ENCODE peak calls at places on chromosomes 16 and 17, in five cellular contexts. One of them, this sample, is unnamed.
A peak's percentile ranks its signal among the peaks of the same experiment; 100 is the strongest.

GRCh38 chr17:7208754-7209460 is 10.7 kb downstream of the DLG4 start:
- DNase-seq in GM12878: no peak
- DNase-seq in K562: no peak
- DNase-seq in H1: no peak
- DNase-seq in HCT116: no peak
- DNase-seq in this sample: no peak

GRCh38 chr17:78322858-78323455 is 36.9 kb downstream of the SOCS3 start:
- DNase-seq in GM12878: no peak
- DNase-seq in K562: no peak
- DNase-seq in H1: no peak
- DNase-seq in HCT116: no peak
- DNase-seq in this sample: no peak

GRCh38 chr17:76872221-76872873 is 4.1 kb downstream of the MGAT5B start:
- DNase-seq in GM12878: no peak
- DNase-seq in K562: peak; percentile 29
- DNase-seq in H1: no peak
- DNase-seq in HCT116: peak; percentile 81
- DNase-seq in this sample: peak; percentile 72

GRCh38 chr17:70093163-70093562 is 18.1 kb downstream of the KCNJ16 start:
- DNase-seq in GM12878: no peak
- DNase-seq in K562: no peak
- DNase-seq in H1: no peak
- DNase-seq in HCT116: no peak
- DNase-seq in this sample: no peak

GRCh38 chr17:7476474-7476873 is 3.0 kb downstream of the ZBTB4 start:
- DNase-seq in GM12878: no peak
- DNase-seq in K562: peak; percentile 20
- DNase-seq in H1: no peak
- DNase-seq in HCT116: no peak
- DNase-seq in this sample: peak; percentile 63

GRCh38 chr17:77877019-77877418 is 81.5 kb upstream of the TNRC6C start:
- DNase-seq in GM12878: no peak
- DNase-seq in K562: no peak
- DNase-seq in H1: no peak
- DNase-seq in HCT116: no peak
- DNase-seq in this sample: no peak

GRCh38 chr16:70712359-70712758 is 26.5 kb upstream of the MTSS2 start:
- DNase-seq in GM12878: no peak
- DNase-seq in K562: no peak
- DNase-seq in H1: no peak
- DNase-seq in HCT116: no peak
- DNase-seq in this sample: no peak

GRCh38 chr17:5667871-5668270 is 83.6 kb upstream of the NLRP1 start:
- DNase-seq in GM12878: no peak
- DNase-seq in K562: no peak
- DNase-seq in H1: no peak
- DNase-seq in HCT116: peak; percentile 19
- DNase-seq in this sample: no peak

GRCh38 chr17:19996502-19996901 is 12.7 kb upstream of the SPECC1 start:
- DNase-seq in GM12878: no peak
- DNase-seq in K562: no peak
- DNase-seq in H1: no peak
- DNase-seq in HCT116: no peak
- DNase-seq in this sample: no peak

GRCh38 chr17:45223541-45224528 is 2.1 kb downstream of the FMNL1 start:
- DNase-seq in GM12878: no peak
- DNase-seq in K562: no peak
- DNase-seq in H1: no peak
- DNase-seq in HCT116: no peak
- DNase-seq in this sample: no peak

GRCh38 chr17:40530531-40530987 is 29.1 kb upstream of the TNS4 start:
- DNase-seq in GM12878: no peak
- DNase-seq in K562: no peak
- DNase-seq in H1: no peak
- DNase-seq in HCT116: no peak
- DNase-seq in this sample: no peak

GRCh38 chr16:52537463-52537862 is 9.5 kb downstream of the TOX3 start:
- DNase-seq in GM12878: no peak
- DNase-seq in K562: no peak
- DNase-seq in H1: no peak
- DNase-seq in HCT116: no peak
- DNase-seq in this sample: no peak

GRCh38 chr16:63684702-63685101 is 1437.2 kb downstream of the CDH11 start:
- DNase-seq in GM12878: no peak
- DNase-seq in K562: no peak
- DNase-seq in H1: no peak
- DNase-seq in HCT116: no peak
- DNase-seq in this sample: no peak

GRCh38 chr16:51898872-51899271 is 648.1 kb downstream of the TOX3 start:
- DNase-seq in GM12878: no peak
- DNase-seq in K562: no peak
- DNase-seq in H1: no peak
- DNase-seq in HCT116: no peak
- DNase-seq in this sample: no peak

GRCh38 chr16:48524348-48525200 is 85.4 kb downstream of the N4BP1 start:
- DNase-seq in GM12878: no peak
- DNase-seq in K562: no peak
- DNase-seq in H1: no peak
- DNase-seq in HCT116: no peak
- DNase-seq in this sample: no peak

GRCh38 chr16:47018223-47018891 is 44.9 kb upstream of the DNAJA2 start:
- DNase-seq in GM12878: peak; percentile 98
- DNase-seq in K562: peak; percentile 61
- DNase-seq in H1: no peak
- DNase-seq in HCT116: peak; percentile 71
- DNase-seq in this sample: peak; percentile 13

GRCh38 chr16:56614549-56614991 is 6.2 kb downstream of the MT2A start:
- DNase-seq in GM12878: no peak
- DNase-seq in K562: no peak
- DNase-seq in H1: no peak
- DNase-seq in HCT116: no peak
- DNase-seq in this sample: peak; percentile 57

GRCh38 chr17:62760059-62760887 is 47.8 kb downstream of the MARCHF10 start:
- DNase-seq in GM12878: no peak
- DNase-seq in K562: no peak
- DNase-seq in H1: no peak
- DNase-seq in HCT116: no peak
- DNase-seq in this sample: peak; percentile 69

GRCh38 chr16:85798901-85799496 is 345 bp downstream of the EMC8 start:
- DNase-seq in GM12878: no peak
- DNase-seq in K562: peak; percentile 72
- DNase-seq in H1: no peak
- DNase-seq in HCT116: no peak
- DNase-seq in this sample: peak; percentile 52

GRCh38 chr17:61648587-61648986 is 57.6 kb upstream of the NACA2 start:
- DNase-seq in GM12878: no peak
- DNase-seq in K562: no peak
- DNase-seq in H1: no peak
- DNase-seq in HCT116: no peak
- DNase-seq in this sample: no peak

GRCh38 chr17:80477647-80478478 is 1.5 kb upstream of the NPTX1 start:
- DNase-seq in GM12878: no peak
- DNase-seq in K562: peak; percentile 60
- DNase-seq in H1: no peak
- DNase-seq in HCT116: no peak
- DNase-seq in this sample: peak; percentile 21

DNA sequence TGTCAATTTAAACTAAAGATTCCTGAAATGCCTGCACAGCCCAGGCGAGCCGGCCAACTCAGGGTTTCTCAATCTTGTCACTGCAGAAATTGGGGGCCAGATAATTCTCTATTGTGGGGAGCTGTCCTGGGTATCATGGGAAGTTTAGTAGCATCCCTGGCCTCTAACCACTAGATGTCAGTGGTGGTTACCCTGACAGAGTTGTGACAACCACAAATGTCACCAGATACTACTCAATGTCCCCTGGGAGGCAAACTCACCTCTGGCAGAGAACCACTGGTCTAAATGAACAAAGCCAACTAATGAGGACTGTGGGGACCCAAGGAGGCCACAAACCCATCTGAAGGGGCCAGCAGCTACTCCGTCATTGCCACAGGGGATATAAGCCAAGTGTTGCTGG is 90.9 kb downstream of the MYH11 start:
- DNase-seq in GM12878: peak; percentile 74
- DNase-seq in K562: peak; percentile 72
- DNase-seq in H1: no peak
- DNase-seq in HCT116: peak; percentile 55
- DNase-seq in this sample: peak; percentile 44
- TF ChIP-seq MAX in GM12878: no peak
- TF ChIP-seq MAX in K562: no peak
- TF ChIP-seq MAX in H1: no peak
- TF ChIP-seq MAX in HCT116: no peak
- TF ChIP-seq MAX in this sample: no peak

DNA sequence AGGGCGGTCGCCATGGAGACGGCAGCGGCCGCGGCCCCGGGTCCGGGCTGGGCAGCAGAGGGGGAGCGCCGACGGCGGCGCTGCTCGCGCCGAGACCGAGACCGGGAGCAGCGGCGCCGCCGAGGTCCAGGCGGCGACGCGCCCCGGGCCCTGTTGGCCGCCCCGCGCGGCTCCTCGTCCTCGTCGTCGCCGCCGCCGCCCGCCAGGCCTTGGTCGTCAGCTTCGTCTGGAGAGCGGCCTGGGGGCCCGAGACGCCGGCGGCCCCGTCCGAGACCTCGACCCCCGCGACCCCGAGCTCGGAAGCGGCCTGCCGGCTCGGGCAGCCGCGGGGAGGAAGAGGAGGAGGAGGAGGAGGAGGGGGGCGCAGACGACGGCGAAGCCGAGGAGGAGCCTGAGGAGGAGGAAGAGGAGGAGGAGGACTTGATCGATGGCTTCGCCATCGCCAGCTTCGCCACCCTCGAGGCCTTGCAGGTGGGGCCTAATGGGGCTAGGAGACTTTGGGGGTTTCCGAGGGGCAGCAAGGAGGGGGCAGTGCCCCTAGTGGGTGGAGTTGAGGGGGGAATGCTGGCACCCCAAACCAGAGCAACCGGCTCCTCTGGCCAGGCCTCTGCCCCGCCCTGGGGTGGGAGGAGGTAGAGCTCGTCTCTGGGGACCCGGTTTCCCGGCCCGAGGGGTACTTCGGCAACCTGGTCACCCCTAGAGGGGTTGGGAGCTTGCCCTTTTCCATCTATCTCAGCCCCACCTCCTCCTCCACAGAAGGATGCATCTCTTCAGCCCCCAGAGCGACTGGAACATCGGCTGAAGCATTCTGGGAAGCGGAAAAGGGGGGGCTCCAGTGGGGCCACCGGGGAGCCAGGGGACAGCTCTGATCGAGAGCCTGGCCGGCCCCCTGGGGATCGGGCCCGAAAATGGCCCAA is 1.5 kb downstream of the FBRS start:
- DNase-seq in GM12878: no peak
- DNase-seq in K562: no peak
- DNase-seq in H1: no peak
- DNase-seq in HCT116: no peak
- DNase-seq in this sample: peak; percentile 19
- H3K4me1 ChIP-seq in GM12878: peaks cover 22% of the 10 kb centered on the region
- H3K4me1 ChIP-seq in K562: peaks cover 20% of the 10 kb centered on the region
- H3K4me1 ChIP-seq in H1: peaks cover 2% of the 10 kb centered on the region
- H3K4me1 ChIP-seq in HCT116: peaks cover 24% of the 10 kb centered on the region
- H3K4me1 ChIP-seq in this sample: peaks cover 21% of the 10 kb centered on the region

GRCh38 chr17:48564200-48565023 is 13.7 kb downstream of the HOXB4 start:
- DNase-seq in GM12878: no peak
- DNase-seq in K562: no peak
- DNase-seq in H1: no peak
- DNase-seq in HCT116: no peak
- DNase-seq in this sample: peak; percentile 40

GRCh38 chr17:48562934-48563333 is 15.2 kb downstream of the HOXB4 start:
- DNase-seq in GM12878: no peak
- DNase-seq in K562: no peak
- DNase-seq in H1: no peak
- DNase-seq in HCT116: no peak
- DNase-seq in this sample: no peak

GRCh38 chr17:48563385-48563838 is 14.7 kb downstream of the HOXB4 start:
- DNase-seq in GM12878: no peak
- DNase-seq in K562: no peak
- DNase-seq in H1: no peak
- DNase-seq in HCT116: no peak
- DNase-seq in this sample: no peak

GRCh38 chr17:48565024-48565558 is 13.1 kb downstream of the HOXB4 start:
- DNase-seq in GM12878: no peak
- DNase-seq in K562: no peak
- DNase-seq in H1: no peak
- DNase-seq in HCT116: no peak
- DNase-seq in this sample: no peak

GRCh38 chr17:48563867-48564199 is 14.3 kb downstream of the HOXB4 start:
- DNase-seq in GM12878: no peak
- DNase-seq in K562: no peak
- DNase-seq in H1: no peak
- DNase-seq in HCT116: no peak
- DNase-seq in this sample: no peak
- TF ChIP-seq EZH2 in GM12878: no peak
- TF ChIP-seq EZH2 in K562: no peak
- TF ChIP-seq EZH2 in H1: peak; percentile 45
- TF ChIP-seq EZH2 in HCT116: no peak
- TF ChIP-seq EZH2 in this sample: no peak

GRCh38 chr17:38535886-38536285 is 69.9 kb downstream of the SRCIN1 start:
- DNase-seq in GM12878: no peak
- DNase-seq in K562: no peak
- DNase-seq in H1: no peak
- DNase-seq in HCT116: no peak
- DNase-seq in this sample: no peak
- TF ChIP-seq MAX in GM12878: no peak
- TF ChIP-seq MAX in K562: no peak
- TF ChIP-seq MAX in H1: no peak
- TF ChIP-seq MAX in HCT116: no peak
- TF ChIP-seq MAX in this sample: no peak

GRCh38 chr16:50198802-50199410 is 45.8 kb downstream of the TENT4B start:
- DNase-seq in GM12878: no peak
- DNase-seq in K562: no peak
- DNase-seq in H1: no peak
- DNase-seq in HCT116: no peak
- DNase-seq in this sample: no peak

GRCh38 chr16:50196736-50197135 is 43.6 kb downstream of the TENT4B start:
- DNase-seq in GM12878: no peak
- DNase-seq in K562: no peak
- DNase-seq in H1: no peak
- DNase-seq in HCT116: no peak
- DNase-seq in this sample: no peak

GRCh38 chr16:50195756-50196155 is 42.6 kb downstream of the TENT4B start:
- DNase-seq in GM12878: no peak
- DNase-seq in K562: no peak
- DNase-seq in H1: no peak
- DNase-seq in HCT116: no peak
- DNase-seq in this sample: no peak

GRCh38 chr16:50195276-50195675 is 42.2 kb downstream of the TENT4B start:
- DNase-seq in GM12878: no peak
- DNase-seq in K562: no peak
- DNase-seq in H1: no peak
- DNase-seq in HCT116: no peak
- DNase-seq in this sample: peak; percentile 56

DNA sequence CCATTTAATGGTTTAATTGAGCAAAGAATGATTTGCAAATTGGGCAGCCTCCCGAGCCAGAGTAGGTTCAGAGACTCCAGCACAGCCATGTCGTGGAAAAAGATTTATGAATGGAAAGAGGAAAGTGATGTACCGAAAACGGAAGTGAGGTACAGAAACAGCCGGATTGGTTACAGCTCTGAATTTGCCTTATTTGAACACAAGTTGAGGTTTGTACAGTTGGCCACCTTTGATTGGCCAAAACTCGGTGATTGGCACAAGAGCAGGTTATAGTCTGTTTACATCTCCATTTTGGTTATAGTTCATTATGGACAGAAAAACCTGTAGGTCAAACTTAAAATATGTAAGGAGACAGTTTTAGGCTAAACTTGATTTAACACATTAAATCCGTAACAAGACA is 44.5 kb downstream of the TENT4B start:
- DNase-seq in GM12878: no peak
- DNase-seq in K562: no peak
- DNase-seq in H1: no peak
- DNase-seq in HCT116: no peak
- DNase-seq in this sample: no peak
- H3K4me1 ChIP-seq in GM12878: peaks cover 52% of the 10 kb centered on the region
- H3K4me1 ChIP-seq in K562: peaks cover 6% of the 10 kb centered on the region
- H3K4me1 ChIP-seq in H1: no peaks in the 10 kb centered on the region
- H3K4me1 ChIP-seq in HCT116: peaks cover 46% of the 10 kb centered on the region
- H3K4me1 ChIP-seq in this sample: peaks cover 20% of the 10 kb centered on the region

This sample was measured in endothelial cell of umbilical vein.